ENCODE peak calls at places on chromosomes 5 and 9, in ten cellular contexts. X, A, E, S, F, U, P, Y, V and D are unnamed samples.

GRCh38 chr9:18490591-18491370 is 16.8 kb downstream of the ADAMTSL1 start:
- DNase-seq in V (no peak), E (no peak), X (no peak), S (no peak), A (no peak), P (peak), F (peak), U (no peak), Y (peak), D (peak)

GRCh38 chr9:107190031-107190935 is 92.8 kb upstream of the RAD23B start:
- DNase-seq in V (no peak), S (no peak), P (peak), E (no peak), A (no peak), Y (peak), U (no peak), F (peak), X (no peak), D (peak)

GRCh38 chr9:121686930-121687541 is 35.6 kb downstream of the DAB2IP start:
- DNase-seq in X (peak), A (peak), Y (peak), F (peak), P (peak), U (peak), E (peak), S (peak), V (no peak), D (no peak)

GRCh38 chr5:59287884-59288283 is 605.6 kb downstream of the PDE4D start:
- DNase-seq in F (no peak), A (no peak), V (no peak), S (no peak), U (no peak), E (no peak), X (no peak), Y (no peak), P (no peak), D (no peak)

GRCh38 chr9:18554244-18554643 is 80.3 kb downstream of the ADAMTSL1 start:
- DNase-seq in A (no peak), V (no peak), E (no peak), S (no peak), F (no peak), P (no peak), U (no peak), Y (no peak), X (no peak), D (no peak)

GRCh38 chr5:140035881-140036280 is 7.2 kb downstream of the NRG2 start:
- DNase-seq in Y (no peak), F (no peak), E (no peak), S (no peak), P (no peak), U (peak), A (no peak), X (no peak), V (no peak), D (no peak)

GRCh38 chr5:157761690-157762611 is 18.4 kb downstream of the LSM11 start:
- DNase-seq in V (no peak), U (no peak), F (peak), Y (peak), A (peak), E (no peak), P (no peak), X (no peak), S (peak), D (peak)

GRCh38 chr5:103066346-103066745 is 53.6 kb downstream of the GIN1 start:
- DNase-seq in A (no peak), P (no peak), X (no peak), V (no peak), U (no peak), E (no peak), Y (no peak), F (no peak), S (peak), D (no peak)

GRCh38 chr5:126368239-126368812 is 54.9 kb upstream of the GRAMD2B start:
- DNase-seq in Y (no peak), A (peak), U (no peak), E (no peak), P (no peak), V (no peak), X (no peak), S (no peak), F (no peak), D (no peak)

GRCh38 chr9:133585481-133586367 is 23.5 kb downstream of the FAM163B start:
- DNase-seq in X (no peak), F (no peak), S (no peak), V (no peak), E (no peak), U (peak), Y (no peak), P (no peak), A (no peak), D (no peak)

GRCh38 chr5:17022296-17022695 is 86.2 kb upstream of the MYO10 start:
- DNase-seq in V (no peak), E (no peak), U (no peak), S (no peak), X (no peak), A (no peak), F (no peak), P (no peak), Y (no peak), D (no peak)

GRCh38 chr5:172178301-172179031 is 9.6 kb downstream of the STK10 start:
- DNase-seq in F (no peak), S (peak), U (no peak), A (no peak), P (no peak), Y (no peak), X (no peak), V (no peak), E (no peak), D (no peak)

GRCh38 chr5:9573796-9574195 is 27.9 kb upstream of the SEMA5A start:
- DNase-seq in X (no peak), Y (no peak), A (no peak), P (no peak), S (no peak), E (no peak), F (no peak), U (no peak), V (no peak), D (no peak)

GRCh38 chr9:96048116-96048953 is 172.8 kb downstream of the ERCC6L2 start:
- DNase-seq in U (no peak), P (no peak), X (no peak), E (no peak), V (no peak), S (no peak), A (peak), Y (no peak), F (no peak), D (no peak)

GRCh38 chr9:127066775-127067111 is 55.7 kb downstream of the ANGPTL2 start:
- DNase-seq in A (no peak), U (no peak), Y (no peak), E (no peak), F (no peak), X (no peak), S (no peak), P (no peak), V (no peak), D (no peak)

GRCh38 chr9:129595903-129596540 is 24.9 kb downstream of the C9orf50 start:
- DNase-seq in V (no peak), E (no peak), F (no peak), A (no peak), P (no peak), U (no peak), X (no peak), Y (no peak), S (no peak), D (no peak)

GRCh38 chr5:118561235-118561634 is 427.1 kb downstream of the DTWD2 start:
- DNase-seq in P (no peak), A (no peak), Y (no peak), X (no peak), U (no peak), V (no peak), S (no peak), E (no peak), F (no peak), D (no peak)

GRCh38 chr5:135308752-135309151 is 90.3 kb downstream of the MACROH2A1 start:
- DNase-seq in E (no peak), U (no peak), F (peak), P (peak), A (no peak), S (no peak), X (no peak), Y (peak), V (no peak), D (no peak)

GRCh38 chr9:75086443-75087278 is 1.3 kb downstream of the NMRK1 start:
- DNase-seq in S (peak), Y (no peak), E (no peak), A (no peak), F (no peak), X (no peak), U (no peak), V (no peak), P (no peak), D (no peak)

GRCh38 chr9:134407123-134407779 is 81.0 kb downstream of the RXRA start:
- DNase-seq in F (peak), S (peak), A (peak), E (peak), X (peak), U (peak), Y (peak), V (peak), P (peak), D (peak)

GRCh38 chr9:124869466-124869985 is 7.6 kb downstream of the ARPC5L start:
- DNase-seq in Y (peak), F (no peak), A (no peak), X (no peak), P (no peak), E (peak), U (no peak), S (peak), V (peak), D (no peak)

GRCh38 chr9:118326326-118326725 is 622.1 kb downstream of the TLR4 start:
- DNase-seq in E (no peak), Y (no peak), V (no peak), F (no peak), U (no peak), P (no peak), S (no peak), A (no peak), X (no peak), D (no peak)

GRCh38 chr5:137696481-137696880 is 39.4 kb downstream of the KLHL3 start:
- DNase-seq in V (no peak), X (no peak), P (no peak), E (no peak), F (peak), U (no peak), Y (no peak), S (peak), A (no peak), D (no peak)

GRCh38 chr5:94693845-94694370 is 75.4 kb downstream of the SLF1 start:
- DNase-seq in V (no peak), X (no peak), U (no peak), P (no peak), F (no peak), Y (no peak), E (no peak), A (no peak), S (no peak), D (no peak)

GRCh38 chr9:125631391-125632085 is 75.5 kb downstream of the MAPKAP1 start:
- DNase-seq in A (no peak), U (no peak), P (no peak), E (no peak), X (no peak), F (peak), Y (peak), V (no peak), S (peak), D (no peak)

GRCh38 chr5:132089363-132089762 is 15.8 kb downstream of the CSF2 start:
- DNase-seq in F (no peak), V (no peak), Y (no peak), A (no peak), S (no peak), X (no peak), P (no peak), U (no peak), E (no peak), D (no peak)

GRCh38 chr5:150016537-150016936 is 16.0 kb downstream of the HMGXB3 start:
- DNase-seq in X (no peak), V (no peak), F (no peak), U (no peak), E (no peak), Y (no peak), S (no peak), A (no peak), P (no peak), D (no peak)

GRCh38 chr5:126499742-126500396 is 76.7 kb downstream of the GRAMD2B start:
- DNase-seq in A (no peak), P (no peak), Y (peak), V (no peak), E (no peak), U (no peak), F (no peak), S (peak), X (no peak), D (no peak)

GRCh38 chr5:89269721-89270120 is 386.7 kb upstream of the MEF2C start:
- DNase-seq in U (no peak), X (no peak), E (no peak), F (no peak), Y (no peak), P (no peak), A (no peak), S (no peak), V (no peak), D (no peak)

GRCh38 chr9:97411440-97411788 is 482 bp upstream of the TDRD7 start:
- DNase-seq in P (no peak), V (no peak), Y (no peak), A (no peak), F (no peak), U (no peak), S (no peak), X (no peak), E (no peak), D (no peak)

GRCh38 chr5:7682379-7682778 is 168.6 kb downstream of the CFAP90 start:
- DNase-seq in F (no peak), A (no peak), E (no peak), S (no peak), X (no peak), V (no peak), Y (no peak), U (no peak), P (no peak), D (no peak)

GRCh38 chr5:8386889-8387288 is 517.9 kb downstream of the MTRR start:
- DNase-seq in Y (no peak), U (no peak), F (no peak), S (no peak), V (no peak), E (no peak), P (no peak), X (no peak), A (no peak), D (no peak)

GRCh38 chr5:111781200-111781599 is 24.2 kb upstream of the NREP start:
- DNase-seq in S (no peak), A (no peak), F (no peak), P (no peak), E (no peak), V (no peak), X (no peak), Y (no peak), U (peak), D (no peak)

GRCh38 chr5:67301285-67301904 is 104.8 kb upstream of the CD180 start:
- DNase-seq in F (peak), U (no peak), S (no peak), V (no peak), Y (peak), P (peak), X (no peak), E (no peak), A (no peak), D (peak)

GRCh38 chr9:85610074-85610855 is 131.5 kb downstream of the AGTPBP1 start:
- DNase-seq in Y (peak), X (no peak), E (no peak), S (peak), V (no peak), P (peak), A (peak), F (peak), U (no peak), D (peak)